ENCODE peak calls at places on chromosomes 6 and 20, in seven cellular contexts. E, R, P, O, F, T and M are unnamed samples.

GRCh38 chr20:48897298-48898044 is 24.0 kb upstream of the ARFGEF2 start:
- DNase-seq in E (peak), R (peak), P (peak), O (no peak), F (no peak), T (peak), M (no peak)

GRCh38 chr6:140752234-140752633 is 1377.8 kb upstream of the CITED2 start:
- DNase-seq in E (no peak), R (no peak), P (no peak), O (no peak), F (no peak), T (no peak), M (no peak)

GRCh38 chr20:62516345-62516744 is 40.5 kb upstream of the GATA5 start:
- DNase-seq in E (peak), R (no peak), P (no peak), O (no peak), F (no peak), T (no peak), M (no peak)

GRCh38 chr6:162123797-162124196 is 603.8 kb downstream of the PRKN start:
- DNase-seq in E (no peak), R (no peak), P (no peak), O (no peak), F (no peak), T (no peak), M (no peak)

GRCh38 chr6:56246941-56247653 is at the start of gene COL21A1:
- DNase-seq in E (no peak), R (no peak), P (no peak), O (peak), F (no peak), T (peak), M (no peak)

GRCh38 chr20:9417665-9418064 is 96.7 kb upstream of the LAMP5 start:
- DNase-seq in E (peak), R (peak), P (no peak), O (no peak), F (no peak), T (no peak), M (no peak)

GRCh38 chr6:99349620-99350141 is at the start of gene FAXC:
- DNase-seq in E (no peak), R (peak), P (peak), O (peak), F (no peak), T (no peak), M (no peak)

GRCh38 chr20:1841554-1842140 is 53.6 kb upstream of the SIRPA start:
- DNase-seq in E (no peak), R (peak), P (no peak), O (no peak), F (no peak), T (no peak), M (no peak)

GRCh38 chr6:50849781-50850180 is 31.1 kb downstream of the TFAP2B start:
- DNase-seq in E (no peak), R (no peak), P (no peak), O (no peak), F (no peak), T (no peak), M (no peak)

GRCh38 chr6:27138837-27139752 is 108.4 kb upstream of the PRSS16 start:
- DNase-seq in E (peak), R (no peak), P (no peak), O (peak), F (peak), T (peak), M (peak)

GRCh38 chr6:30555428-30556005 is 772 bp downstream of the GNL1 start:
- DNase-seq in E (peak), R (peak), P (no peak), O (peak), F (no peak), T (peak), M (no peak)

GRCh38 chr6:37024665-37025337 is 19.3 kb downstream of the FGD2 start:
- DNase-seq in E (peak), R (peak), P (no peak), O (no peak), F (no peak), T (peak), M (no peak)

GRCh38 chr6:2616796-2617195 is 133.9 kb downstream of the MYLK4 start:
- DNase-seq in E (no peak), R (no peak), P (no peak), O (no peak), F (no peak), T (no peak), M (no peak)